ENCODE peak calls at places on chromosomes 4 and X, in eight cellular contexts. One of them, this sample, is unnamed.
A peak's percentile ranks its signal among the peaks of the same experiment; 100 is the strongest.

GRCh38 chrX:108312938-108313337 is 125.3 kb downstream of the COL4A6 start:
- DNase-seq in tibial nerve: no peak
- DNase-seq in heart left ventricle: peak; percentile 46
- DNase-seq in IMR-90: peak; percentile 63
- DNase-seq in body of pancreas: peak; percentile 2
- DNase-seq in A549: peak; percentile 20
- DNase-seq in right lobe of liver: no peak
- DNase-seq in stomach: peak; percentile 27
- DNase-seq in this sample: peak; percentile 39

GRCh38 chrX:130171446-130172126 is at the start of gene RAB33A:
- DNase-seq in A549: no peak
- DNase-seq in body of pancreas: no peak
- DNase-seq in tibial nerve: no peak
- DNase-seq in stomach: no peak
- DNase-seq in heart left ventricle: no peak
- DNase-seq in right lobe of liver: peak; percentile 25
- DNase-seq in IMR-90: no peak
- DNase-seq in this sample: no peak

GRCh38 chrX:20089845-20090244 is 26.9 kb downstream of the MAP7D2 start:
- DNase-seq in stomach: no peak
- DNase-seq in right lobe of liver: no peak
- DNase-seq in body of pancreas: no peak
- DNase-seq in A549: no peak
- DNase-seq in heart left ventricle: no peak
- DNase-seq in tibial nerve: no peak
- DNase-seq in IMR-90: no peak
- DNase-seq in this sample: no peak

GRCh38 chr4:40998680-40999358 is 215.5 kb downstream of the APBB2 start:
- DNase-seq in body of pancreas: peak; percentile 21
- DNase-seq in IMR-90: peak; percentile 20
- DNase-seq in tibial nerve: no peak
- DNase-seq in A549: peak; percentile 57
- DNase-seq in stomach: no peak
- DNase-seq in heart left ventricle: no peak
- DNase-seq in right lobe of liver: no peak
- DNase-seq in this sample: peak; percentile 25

GRCh38 chrX:108701633-108702032 is 34.7 kb downstream of the IRS4 start:
- DNase-seq in body of pancreas: no peak
- DNase-seq in stomach: no peak
- DNase-seq in tibial nerve: no peak
- DNase-seq in A549: no peak
- DNase-seq in IMR-90: no peak
- DNase-seq in heart left ventricle: no peak
- DNase-seq in right lobe of liver: no peak
- DNase-seq in this sample: no peak

GRCh38 chr4:158053086-158053485 is 119.7 kb downstream of the GASK1B start:
- DNase-seq in body of pancreas: no peak
- DNase-seq in A549: no peak
- DNase-seq in heart left ventricle: no peak
- DNase-seq in right lobe of liver: no peak
- DNase-seq in tibial nerve: no peak
- DNase-seq in IMR-90: no peak
- DNase-seq in stomach: no peak
- DNase-seq in this sample: no peak

GRCh38 chrX:41984628-41985027 is 61.3 kb upstream of the CASK start:
- DNase-seq in A549: no peak
- DNase-seq in heart left ventricle: no peak
- DNase-seq in tibial nerve: no peak
- DNase-seq in body of pancreas: no peak
- DNase-seq in right lobe of liver: no peak
- DNase-seq in stomach: no peak
- DNase-seq in IMR-90: no peak
- DNase-seq in this sample: no peak

GRCh38 chrX:138759217-138759943 is 47.9 kb upstream of the FGF13 start:
- DNase-seq in body of pancreas: no peak
- DNase-seq in tibial nerve: no peak
- DNase-seq in IMR-90: no peak
- DNase-seq in heart left ventricle: no peak
- DNase-seq in right lobe of liver: no peak
- DNase-seq in stomach: no peak
- DNase-seq in A549: no peak
- DNase-seq in this sample: no peak

GRCh38 chrX:154799554-154800348 is 5.5 kb downstream of the MPP1 start:
- DNase-seq in stomach: peak; percentile 62
- DNase-seq in A549: peak; percentile 73
- DNase-seq in body of pancreas: peak; percentile 80
- DNase-seq in heart left ventricle: no peak
- DNase-seq in right lobe of liver: peak; percentile 27
- DNase-seq in tibial nerve: no peak
- DNase-seq in IMR-90: peak; percentile 35
- DNase-seq in this sample: no peak

GRCh38 chrX:65668362-65669310 is 1.2 kb downstream of the MSN start:
- DNase-seq in right lobe of liver: peak; percentile 57
- DNase-seq in heart left ventricle: peak; percentile 70
- DNase-seq in tibial nerve: peak; percentile 32
- DNase-seq in A549: peak; percentile 23
- DNase-seq in stomach: peak; percentile 30
- DNase-seq in IMR-90: peak; percentile 80
- DNase-seq in body of pancreas: peak; percentile 43
- DNase-seq in this sample: peak; percentile 93

GRCh38 chrX:23511783-23512182 is 155.5 kb upstream of the PRDX4 start:
- DNase-seq in stomach: no peak
- DNase-seq in right lobe of liver: no peak
- DNase-seq in A549: no peak
- DNase-seq in heart left ventricle: no peak
- DNase-seq in IMR-90: no peak
- DNase-seq in tibial nerve: no peak
- DNase-seq in body of pancreas: no peak
- DNase-seq in this sample: no peak

GRCh38 chr4:108018038-108018883 is 28.6 kb downstream of the HADH start:
- DNase-seq in right lobe of liver: peak; percentile 72
- DNase-seq in tibial nerve: peak; percentile 96
- DNase-seq in stomach: peak; percentile 86
- DNase-seq in body of pancreas: peak; percentile 85
- DNase-seq in A549: peak; percentile 44
- DNase-seq in heart left ventricle: peak; percentile 75
- DNase-seq in IMR-90: peak; percentile 77
- DNase-seq in this sample: peak; percentile 95

GRCh38 chr4:132542228-132542627 is 606.9 kb upstream of the PCDH10 start:
- DNase-seq in A549: no peak
- DNase-seq in stomach: no peak
- DNase-seq in heart left ventricle: no peak
- DNase-seq in right lobe of liver: no peak
- DNase-seq in tibial nerve: no peak
- DNase-seq in IMR-90: no peak
- DNase-seq in body of pancreas: no peak
- DNase-seq in this sample: no peak

GRCh38 chr4:1133033-1133432 is 19.7 kb upstream of the RNF212 start:
- DNase-seq in stomach: no peak
- DNase-seq in IMR-90: no peak
- DNase-seq in tibial nerve: no peak
- DNase-seq in A549: no peak
- DNase-seq in right lobe of liver: no peak
- DNase-seq in body of pancreas: no peak
- DNase-seq in heart left ventricle: no peak
- DNase-seq in this sample: no peak

GRCh38 chr4:55121246-55121645 is 4.1 kb downstream of the KDR start:
- DNase-seq in A549: no peak
- DNase-seq in right lobe of liver: no peak
- DNase-seq in tibial nerve: no peak
- DNase-seq in body of pancreas: no peak
- DNase-seq in heart left ventricle: no peak
- DNase-seq in stomach: no peak
- DNase-seq in IMR-90: no peak
- DNase-seq in this sample: no peak

GRCh38 chrX:153964105-153964504 is 7.5 kb downstream of the HCFC1 start:
- DNase-seq in A549: no peak
- DNase-seq in IMR-90: no peak
- DNase-seq in heart left ventricle: no peak
- DNase-seq in right lobe of liver: no peak
- DNase-seq in stomach: no peak
- DNase-seq in tibial nerve: no peak
- DNase-seq in body of pancreas: no peak
- DNase-seq in this sample: no peak

GRCh38 chr4:112031712-112032328 is 113.4 kb upstream of the FAM241A start:
- DNase-seq in heart left ventricle: no peak
- DNase-seq in stomach: no peak
- DNase-seq in tibial nerve: peak; percentile 40
- DNase-seq in body of pancreas: peak; percentile 20
- DNase-seq in IMR-90: peak; percentile 50
- DNase-seq in right lobe of liver: no peak
- DNase-seq in A549: peak; percentile 7
- DNase-seq in this sample: no peak

DNA sequence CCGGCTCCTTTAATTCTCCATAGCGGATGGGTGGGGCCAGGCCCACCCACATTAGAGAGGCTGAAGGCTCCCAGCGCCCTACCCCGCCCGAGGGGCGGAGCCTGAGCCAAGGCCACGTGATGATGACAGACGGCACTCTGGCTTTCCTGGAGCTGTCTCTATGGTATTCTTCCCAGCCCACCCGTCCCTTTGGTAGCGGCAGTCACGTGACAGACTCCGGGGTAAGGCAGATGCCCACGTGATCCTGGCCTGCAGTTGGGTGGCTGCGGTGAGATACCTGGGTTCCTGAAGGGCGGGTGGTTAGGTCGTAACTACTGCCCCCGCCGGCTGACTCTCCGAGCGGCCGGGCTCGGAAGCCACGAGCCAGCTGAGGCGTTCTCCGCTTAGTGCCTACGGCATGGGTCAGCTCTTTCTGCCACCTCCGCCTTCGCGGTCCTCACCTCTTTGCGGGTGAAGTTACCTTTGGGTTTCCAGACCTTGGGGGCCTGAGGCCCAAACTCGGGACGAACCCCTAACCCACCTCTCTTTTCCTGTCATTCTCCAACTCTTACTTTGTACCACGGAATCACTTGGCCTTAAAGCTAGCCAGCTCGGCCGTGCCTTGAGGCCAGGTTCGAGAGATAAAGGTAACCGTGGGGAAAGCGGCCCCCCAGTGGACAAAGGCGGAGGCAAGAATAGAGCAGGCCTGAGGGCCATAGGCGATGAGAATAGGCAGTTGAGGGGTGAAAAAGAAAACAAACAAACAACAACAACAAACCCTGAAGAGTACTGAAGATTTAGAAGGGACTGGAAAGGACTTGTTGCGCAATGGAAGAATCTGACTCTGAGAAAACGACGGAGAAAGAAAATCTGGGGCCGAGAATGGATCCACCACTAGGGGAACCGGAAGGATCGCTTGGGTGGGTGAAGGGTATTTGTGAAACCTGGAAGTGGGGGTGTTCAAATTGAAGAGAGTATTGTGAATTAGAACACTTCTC is at the start of gene RRAGB:
- DNase-seq in body of pancreas: peak; percentile 96
- DNase-seq in IMR-90: peak; percentile 91
- DNase-seq in stomach: peak; percentile 92
- DNase-seq in tibial nerve: peak; percentile 92
- DNase-seq in heart left ventricle: peak; percentile 94
- DNase-seq in right lobe of liver: peak; percentile 93
- DNase-seq in A549: peak; percentile 97
- DNase-seq in this sample: peak; percentile 98
- TF ChIP-seq POLR2A in body of pancreas: no peak
- TF ChIP-seq POLR2A in IMR-90: no peak
- TF ChIP-seq POLR2A in stomach: no peak
- TF ChIP-seq POLR2A in tibial nerve: peak; percentile 43
- TF ChIP-seq POLR2A in heart left ventricle: no peak
- TF ChIP-seq POLR2A in right lobe of liver: peak; percentile 17
- TF ChIP-seq POLR2A in A549: peak; percentile 68
- TF ChIP-seq POLR2A in this sample: no peak

DNA sequence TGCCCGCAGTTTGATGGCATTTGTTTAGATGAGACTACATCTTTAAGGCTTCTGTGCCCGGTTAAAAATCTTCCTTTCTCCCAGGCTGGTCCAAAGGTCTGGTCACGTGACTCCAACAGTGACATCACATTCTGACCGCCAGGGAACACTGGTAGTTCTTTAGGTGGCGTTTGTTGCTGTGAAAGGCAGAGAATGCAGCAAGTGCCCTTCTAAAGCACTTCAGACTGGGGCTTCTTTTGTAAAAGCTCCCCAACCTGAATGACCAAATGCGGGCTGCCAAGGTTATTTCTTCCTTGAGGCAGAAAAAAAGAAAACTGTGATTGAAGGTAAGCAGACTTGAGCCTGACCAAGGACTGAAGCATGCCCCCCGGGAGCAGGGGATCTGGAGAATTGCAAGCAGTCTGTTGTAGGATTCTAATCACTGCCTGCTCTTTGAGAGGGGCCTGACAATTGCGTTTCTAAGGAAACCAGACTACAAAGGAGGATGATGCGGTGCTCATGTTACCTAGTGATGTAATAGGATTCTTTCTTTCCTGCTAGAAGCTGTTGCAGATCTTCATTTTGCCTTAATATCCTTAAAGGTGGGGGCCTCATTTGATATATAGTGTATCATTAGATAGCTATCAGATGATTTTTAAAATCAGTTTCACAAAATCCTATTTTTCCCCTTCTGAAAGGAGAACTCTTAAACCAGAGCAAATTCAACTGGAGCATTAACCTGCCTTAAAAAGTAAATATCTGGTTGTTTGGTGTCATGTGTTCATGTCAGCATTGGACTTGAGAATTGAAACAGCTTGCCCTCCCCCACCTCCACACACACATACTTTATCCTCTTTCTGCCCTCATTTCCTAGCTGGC is 133.1 kb downstream of the AKAP4 start:
- DNase-seq in body of pancreas: peak; percentile 38
- DNase-seq in heart left ventricle: no peak
- DNase-seq in IMR-90: peak; percentile 47
- DNase-seq in stomach: no peak
- DNase-seq in right lobe of liver: peak; percentile 45
- DNase-seq in A549: peak; percentile 5
- DNase-seq in tibial nerve: no peak
- DNase-seq in this sample: no peak
- TF ChIP-seq CTCF in body of pancreas: peak; percentile 15
- TF ChIP-seq CTCF in heart left ventricle: no peak
- TF ChIP-seq CTCF in IMR-90: peak; percentile 4
- TF ChIP-seq CTCF in stomach: no peak
- TF ChIP-seq CTCF in right lobe of liver: no peak
- TF ChIP-seq CTCF in A549: no peak
- TF ChIP-seq CTCF in tibial nerve: no peak
- TF ChIP-seq CTCF in this sample: no peak

DNA sequence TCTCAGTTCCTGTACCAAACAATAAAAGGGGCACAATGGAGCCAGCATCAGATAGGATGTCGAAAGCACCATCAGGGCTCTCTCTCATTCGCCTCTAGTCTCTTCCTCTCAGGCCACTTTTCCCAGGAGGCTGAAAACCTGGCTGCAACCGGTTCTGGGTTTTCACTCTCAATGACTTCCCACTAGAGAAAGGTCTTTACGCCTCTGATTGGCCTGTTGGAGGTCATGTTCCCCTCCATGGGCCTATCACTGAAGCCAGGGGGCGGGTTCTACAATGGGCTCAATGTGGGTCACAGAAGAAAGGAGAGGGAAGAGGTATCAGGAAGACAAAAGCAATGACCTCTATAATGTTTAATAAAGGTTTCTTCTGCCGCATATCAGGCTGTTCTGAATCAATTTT is 29.3 kb downstream of the ZNF827 start:
- DNase-seq in body of pancreas: peak; percentile 73
- DNase-seq in stomach: peak; percentile 87
- DNase-seq in heart left ventricle: peak; percentile 70
- DNase-seq in IMR-90: no peak
- DNase-seq in A549: peak; percentile 74
- DNase-seq in tibial nerve: no peak
- DNase-seq in right lobe of liver: no peak
- DNase-seq in this sample: no peak
- H3K4me3 ChIP-seq in body of pancreas: no peak overlapping the region
- H3K4me3 ChIP-seq in stomach: peak overlapping the region; percentile 37
- H3K4me3 ChIP-seq in heart left ventricle: peak overlapping the region; percentile 51
- H3K4me3 ChIP-seq in IMR-90: no peak overlapping the region
- H3K4me3 ChIP-seq in A549: peak overlapping the region; percentile 30
- H3K4me3 ChIP-seq in tibial nerve: no peak overlapping the region
- H3K4me3 ChIP-seq in right lobe of liver: peak overlapping the region; percentile 12
- H3K4me3 ChIP-seq in this sample: no peak overlapping the region

GRCh38 chrX:114615765-114616164 is 31.9 kb downstream of the HTR2C start:
- DNase-seq in heart left ventricle: no peak
- DNase-seq in tibial nerve: no peak
- DNase-seq in A549: no peak
- DNase-seq in body of pancreas: no peak
- DNase-seq in right lobe of liver: no peak
- DNase-seq in IMR-90: no peak
- DNase-seq in stomach: no peak
- DNase-seq in this sample: no peak
- TF ChIP-seq POLR2A in heart left ventricle: no peak
- TF ChIP-seq POLR2A in tibial nerve: no peak
- TF ChIP-seq POLR2A in A549: no peak
- TF ChIP-seq POLR2A in body of pancreas: no peak
- TF ChIP-seq POLR2A in right lobe of liver: no peak
- TF ChIP-seq POLR2A in IMR-90: no peak
- TF ChIP-seq POLR2A in stomach: no peak
- TF ChIP-seq POLR2A in this sample: no peak